ENCODE peak calls at places on chromosomes 2 and 18, in four cellular contexts. One of them, this sample, is unnamed.

GRCh38 chr18:26868968-26869586 is 3.6 kb upstream of the AQP4 start:
- DNase-seq in K562: no peak
- DNase-seq in WTC11: no peak
- DNase-seq in GM12878: no peak
- DNase-seq in this sample: no peak

GRCh38 chr2:200306969-200307811 is 697 bp downstream of the SPATS2L start:
- DNase-seq in K562: peak; percentile 54
- DNase-seq in WTC11: peak; percentile 38
- DNase-seq in GM12878: no peak
- DNase-seq in this sample: peak; percentile 82

GRCh38 chr18:48859311-48860275 is 91.2 kb downstream of the SMAD7 start:
- DNase-seq in K562: no peak
- DNase-seq in WTC11: peak; percentile 49
- DNase-seq in GM12878: no peak
- DNase-seq in this sample: peak; percentile 92

GRCh38 chr2:107681946-107682345 is 144.7 kb upstream of the RGPD4 start:
- DNase-seq in K562: no peak
- DNase-seq in WTC11: peak; percentile 40
- DNase-seq in GM12878: no peak
- DNase-seq in this sample: no peak

GRCh38 chr18:60070631-60071030 is 170.8 kb downstream of the PMAIP1 start:
- DNase-seq in K562: no peak
- DNase-seq in WTC11: no peak
- DNase-seq in GM12878: no peak
- DNase-seq in this sample: no peak

GRCh38 chr2:224712346-224712745 is 3.8 kb downstream of the CCDC195 start:
- DNase-seq in K562: no peak
- DNase-seq in WTC11: no peak
- DNase-seq in GM12878: no peak
- DNase-seq in this sample: peak; percentile 8

GRCh38 chr2:233650981-233651380 is 14.7 kb downstream of the UGT1A10 start:
- DNase-seq in K562: no peak
- DNase-seq in WTC11: no peak
- DNase-seq in GM12878: no peak
- DNase-seq in this sample: no peak

GRCh38 chr2:134466141-134466540 is 212.3 kb downstream of the MGAT5 start:
- DNase-seq in K562: peak; percentile 38
- DNase-seq in WTC11: peak; percentile 61
- DNase-seq in GM12878: peak; percentile 11
- DNase-seq in this sample: peak; percentile 46

GRCh38 chr2:36530983-36531354 is 67.0 kb downstream of the FEZ2 start:
- DNase-seq in K562: no peak
- DNase-seq in WTC11: no peak
- DNase-seq in GM12878: no peak
- DNase-seq in this sample: no peak

GRCh38 chr18:24274822-24275221 is 122.8 kb downstream of the OSBPL1A start:
- DNase-seq in K562: no peak
- DNase-seq in WTC11: no peak
- DNase-seq in GM12878: no peak
- DNase-seq in this sample: no peak

GRCh38 chr2:172102858-172103359 is at the start of gene DLX2:
- DNase-seq in K562: peak; percentile 96
- DNase-seq in WTC11: peak; percentile 95
- DNase-seq in GM12878: no peak
- DNase-seq in this sample: peak; percentile 94

GRCh38 chr2:109440507-109441156 is 173.1 kb downstream of the SEPTIN10 start:
- DNase-seq in K562: no peak
- DNase-seq in WTC11: no peak
- DNase-seq in GM12878: no peak
- DNase-seq in this sample: no peak

GRCh38 chr2:159152119-159152778 is 134.3 kb downstream of the WDSUB1 start:
- DNase-seq in K562: no peak
- DNase-seq in WTC11: no peak
- DNase-seq in GM12878: no peak
- DNase-seq in this sample: no peak

GRCh38 chr2:190880374-190881073 is at the start of gene GLS:
- DNase-seq in K562: peak; percentile 74
- DNase-seq in WTC11: peak; percentile 97
- DNase-seq in GM12878: peak; percentile 86
- DNase-seq in this sample: peak; percentile 95

GRCh38 chr2:156343940-156344301 is 11.4 kb upstream of the NR4A2 start:
- DNase-seq in K562: peak; percentile 54
- DNase-seq in WTC11: no peak
- DNase-seq in GM12878: no peak
- DNase-seq in this sample: no peak

GRCh38 chr18:25832008-25832604 is 258.3 kb downstream of the SS18 start:
- DNase-seq in K562: peak; percentile 67
- DNase-seq in WTC11: peak; percentile 76
- DNase-seq in GM12878: no peak
- DNase-seq in this sample: peak; percentile 62

GRCh38 chr18:49917742-49918141 is 104.4 kb upstream of the ACAA2 start:
- DNase-seq in K562: no peak
- DNase-seq in WTC11: no peak
- DNase-seq in GM12878: no peak
- DNase-seq in this sample: no peak

GRCh38 chr2:18750662-18751554 is 161.5 kb upstream of the NT5C1B start:
- DNase-seq in K562: no peak
- DNase-seq in WTC11: no peak
- DNase-seq in GM12878: no peak
- DNase-seq in this sample: no peak

GRCh38 chr18:48392266-48392665 is 16.9 kb downstream of the ZBTB7C start:
- DNase-seq in K562: no peak
- DNase-seq in WTC11: no peak
- DNase-seq in GM12878: no peak
- DNase-seq in this sample: no peak

GRCh38 chr2:218904176-218904575 is 23.5 kb downstream of the WNT10A start:
- DNase-seq in K562: no peak
- DNase-seq in WTC11: no peak
- DNase-seq in GM12878: no peak
- DNase-seq in this sample: no peak

GRCh38 chr2:73004466-73004865 is 67.0 kb downstream of the SFXN5 start:
- DNase-seq in K562: no peak
- DNase-seq in WTC11: no peak
- DNase-seq in GM12878: no peak
- DNase-seq in this sample: no peak

GRCh38 chr2:6972067-6972710 is 55.0 kb downstream of the RNF144A start:
- DNase-seq in K562: no peak
- DNase-seq in WTC11: no peak
- DNase-seq in GM12878: no peak
- DNase-seq in this sample: no peak

GRCh38 chr2:174588463-174588862 is 9.1 kb downstream of the WIPF1 start:
- DNase-seq in K562: no peak
- DNase-seq in WTC11: no peak
- DNase-seq in GM12878: no peak
- DNase-seq in this sample: no peak

GRCh38 chr2:95034221-95034620 is 8.7 kb downstream of the MAL start:
- DNase-seq in K562: no peak
- DNase-seq in WTC11: no peak
- DNase-seq in GM12878: no peak
- DNase-seq in this sample: peak; percentile 42

GRCh38 chr2:44680424-44680971 is 261.0 kb upstream of the SIX3 start:
- DNase-seq in K562: no peak
- DNase-seq in WTC11: no peak
- DNase-seq in GM12878: no peak
- DNase-seq in this sample: peak; percentile 63

GRCh38 chr2:165203689-165204559 is at the start of gene SCN3A:
- DNase-seq in K562: peak; percentile 13
- DNase-seq in WTC11: peak; percentile 17
- DNase-seq in GM12878: no peak
- DNase-seq in this sample: peak; percentile 25

GRCh38 chr2:74373985-74374384 is 6.1 kb downstream of the DCTN1 start:
- DNase-seq in K562: no peak
- DNase-seq in WTC11: peak; percentile 20
- DNase-seq in GM12878: no peak
- DNase-seq in this sample: peak; percentile 55

GRCh38 chr2:138516030-138516704 is 14.6 kb downstream of the SPOPL start:
- DNase-seq in K562: no peak
- DNase-seq in WTC11: no peak
- DNase-seq in GM12878: no peak
- DNase-seq in this sample: no peak

GRCh38 chr2:172671506-172671905 is 64.1 kb upstream of the RAPGEF4 start:
- DNase-seq in K562: no peak
- DNase-seq in WTC11: no peak
- DNase-seq in GM12878: no peak
- DNase-seq in this sample: no peak

DNA sequence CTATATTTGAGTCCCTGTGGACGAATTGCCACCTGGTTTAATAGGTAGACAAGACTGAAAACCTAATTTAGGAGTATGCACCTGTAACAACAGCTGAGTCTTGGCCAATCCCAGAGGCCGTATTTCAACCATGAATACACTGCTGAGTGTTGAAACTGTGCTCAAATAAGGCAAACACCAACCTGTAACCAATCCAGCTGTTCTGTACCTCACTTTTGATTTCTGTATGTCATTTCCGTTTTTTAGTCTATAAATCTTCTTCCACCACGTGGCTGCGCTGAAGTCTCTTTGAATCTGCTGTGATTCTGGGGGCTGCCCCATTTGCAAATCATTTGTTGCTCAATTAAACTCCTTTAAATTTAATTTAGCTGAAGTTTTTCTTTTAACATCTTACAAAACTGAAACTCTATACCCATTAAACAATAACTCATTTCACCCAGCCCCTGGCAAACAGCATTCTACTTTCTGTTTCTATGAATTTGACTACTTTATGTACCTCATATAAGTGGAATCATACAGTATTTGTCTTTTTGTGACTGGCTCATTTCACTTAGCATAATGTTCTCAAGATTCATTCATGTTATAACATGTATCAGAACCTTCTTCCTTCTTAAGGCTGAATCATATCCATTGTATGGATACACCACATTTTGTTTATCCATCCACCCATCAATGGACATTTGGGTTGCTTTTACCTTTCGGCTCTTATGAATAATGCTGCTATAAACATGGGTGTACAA is 7.5 kb upstream of the YPEL5 start:
- DNase-seq in K562: no peak
- DNase-seq in WTC11: no peak
- DNase-seq in GM12878: no peak
- DNase-seq in this sample: no peak
- TF ChIP-seq USF1 in K562: no peak
- TF ChIP-seq USF1 in WTC11: no peak
- TF ChIP-seq USF1 in GM12878: no peak
- TF ChIP-seq USF1 in this sample: no peak

DNA sequence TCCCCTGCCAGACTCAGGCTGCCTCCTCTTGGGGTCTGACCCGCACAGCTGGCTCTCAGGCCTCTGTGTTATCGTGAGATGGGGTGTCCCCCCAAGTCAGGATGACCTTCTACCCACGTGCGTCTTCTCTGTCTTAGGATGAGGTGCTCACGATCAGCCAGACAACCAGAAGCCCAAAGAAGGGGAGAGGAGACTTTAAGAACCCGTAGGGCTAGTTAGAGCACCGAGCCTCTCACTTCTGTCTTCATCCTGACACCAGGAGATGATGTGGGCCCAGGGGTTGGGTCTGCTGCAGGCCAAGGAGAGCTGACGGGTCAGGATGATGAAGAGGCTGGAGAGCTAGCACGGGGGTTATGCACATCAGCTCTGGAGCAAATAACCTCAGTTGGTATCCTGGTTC is 21.0 kb downstream of the CAPG start:
- DNase-seq in K562: no peak
- DNase-seq in WTC11: no peak
- DNase-seq in GM12878: no peak
- DNase-seq in this sample: no peak
- TF ChIP-seq USF1 in K562: no peak
- TF ChIP-seq USF1 in WTC11: no peak
- TF ChIP-seq USF1 in GM12878: no peak
- TF ChIP-seq USF1 in this sample: no peak

GRCh38 chr2:10366601-10367270 is 64.0 kb downstream of the HPCAL1 start:
- DNase-seq in K562: no peak
- DNase-seq in WTC11: no peak
- DNase-seq in GM12878: no peak
- DNase-seq in this sample: peak; percentile 78
- TF ChIP-seq USF1 in K562: no peak
- TF ChIP-seq USF1 in WTC11: no peak
- TF ChIP-seq USF1 in GM12878: no peak
- TF ChIP-seq USF1 in this sample: no peak

DNA sequence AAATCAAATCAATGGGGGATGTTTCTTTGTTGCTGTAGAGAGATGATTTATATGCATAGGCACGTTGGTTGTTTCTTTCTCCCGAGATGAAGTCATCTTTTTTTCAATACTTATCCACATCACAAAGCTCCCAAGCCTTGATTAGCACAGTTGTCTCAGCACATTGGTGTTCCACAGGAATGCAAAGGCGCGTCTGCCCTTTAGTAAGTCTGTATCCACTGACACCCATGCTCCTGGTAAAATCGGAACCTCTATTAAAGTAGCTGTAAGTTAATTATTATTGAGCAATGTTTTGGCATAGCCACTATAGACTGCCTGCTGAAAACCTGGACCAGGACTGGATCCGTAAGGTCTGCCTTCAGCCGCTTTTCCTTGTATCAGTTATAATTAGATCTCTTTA is 77.6 kb upstream of the RBM44 start:
- DNase-seq in K562: no peak
- DNase-seq in WTC11: no peak
- DNase-seq in GM12878: no peak
- DNase-seq in this sample: no peak
- TF ChIP-seq USF1 in K562: no peak
- TF ChIP-seq USF1 in WTC11: no peak
- TF ChIP-seq USF1 in GM12878: no peak
- TF ChIP-seq USF1 in this sample: no peak

This sample was measured in SK-N-SH.